ENCODE peak calls at places on chromosome 15, in nine cellular contexts. U, I, W, R, G, B, S, A and Q are unnamed samples.

GRCh38 chr15:87672309-87672897 is 584.1 kb downstream of the NTRK3 start:
- DNase-seq in S (no peak), I (no peak), R (peak), B (no peak), U (peak), G (peak), W (no peak), A (no peak), Q (no peak)

GRCh38 chr15:63082366-63082765 is 39.3 kb upstream of the LACTB start:
- DNase-seq in R (no peak), S (no peak), B (no peak), A (no peak), W (no peak), I (no peak), U (no peak), G (no peak), Q (no peak)

GRCh38 chr15:61049003-61049402 is 180.1 kb downstream of the RORA start:
- DNase-seq in U (no peak), B (no peak), G (no peak), W (no peak), S (no peak), I (no peak), A (no peak), R (no peak), Q (no peak)

GRCh38 chr15:65204236-65204930 is 6.9 kb downstream of the CILP start:
- DNase-seq in B (no peak), G (no peak), S (no peak), R (no peak), A (no peak), W (no peak), U (no peak), I (no peak), Q (no peak)

GRCh38 chr15:38035701-38036100 is 101.3 kb downstream of the TMCO5A start:
- DNase-seq in I (no peak), R (no peak), U (no peak), G (no peak), B (no peak), S (no peak), A (no peak), W (no peak), Q (no peak)

GRCh38 chr15:73325191-73325980 is 43.4 kb downstream of the HCN4 start:
- DNase-seq in I (no peak), G (no peak), B (no peak), A (no peak), S (no peak), W (no peak), R (peak), U (no peak), Q (peak)

GRCh38 chr15:39181348-39181747 is 399.5 kb upstream of the THBS1 start:
- DNase-seq in W (no peak), U (no peak), R (no peak), A (no peak), I (no peak), G (no peak), B (no peak), S (no peak), Q (no peak)

GRCh38 chr15:76470691-76471090 is 134.1 kb downstream of the ISL2 start:
- DNase-seq in G (no peak), B (no peak), U (peak), I (no peak), R (no peak), S (no peak), A (no peak), W (no peak), Q (no peak)

GRCh38 chr15:72306211-72306785 is 13.7 kb downstream of the CELF6 start:
- DNase-seq in G (no peak), R (peak), W (no peak), U (peak), B (no peak), A (no peak), I (no peak), S (no peak), Q (peak)

GRCh38 chr15:28178727-28179126 is 79.6 kb upstream of the OCA2 start:
- DNase-seq in I (no peak), S (no peak), A (no peak), U (no peak), G (no peak), B (no peak), W (no peak), R (no peak), Q (no peak)

GRCh38 chr15:63218114-63218808 is 28.9 kb downstream of the RAB8B start:
- DNase-seq in I (no peak), R (no peak), W (no peak), G (peak), S (no peak), B (no peak), A (no peak), U (peak), Q (no peak)

GRCh38 chr15:86089422-86089821 is 9.8 kb downstream of the AGBL1 start:
- DNase-seq in I (no peak), S (no peak), A (no peak), U (no peak), G (no peak), B (no peak), R (no peak), W (no peak), Q (no peak)

GRCh38 chr15:73964736-73965093 is 27.4 kb downstream of the STOML1 start:
- DNase-seq in A (peak), G (peak), U (peak), I (peak), W (peak), B (peak), S (peak), R (peak), Q (peak)

GRCh38 chr15:77617507-77618285 is 15.0 kb downstream of the LINGO1 start:
- DNase-seq in B (no peak), R (peak), G (peak), U (no peak), W (no peak), I (no peak), S (no peak), A (no peak), Q (no peak)

GRCh38 chr15:60551147-60551780 is 72.3 kb upstream of the ICE2 start:
- DNase-seq in R (no peak), G (no peak), B (no peak), S (no peak), I (no peak), W (no peak), U (no peak), A (no peak), Q (no peak)

GRCh38 chr15:66253643-66254363 is at the start of gene MEGF11:
- DNase-seq in I (no peak), B (no peak), W (no peak), U (peak), A (no peak), G (peak), R (peak), S (no peak), Q (no peak)

GRCh38 chr15:67903708-67904107 is 63.9 kb upstream of the RNU6-1 start:
- DNase-seq in I (no peak), U (no peak), B (no peak), W (no peak), R (no peak), A (no peak), S (no peak), G (no peak), Q (no peak)

GRCh38 chr15:70248116-70249025 is 150.7 kb upstream of the TLE3 start:
- DNase-seq in A (no peak), R (peak), U (no peak), B (no peak), I (no peak), S (no peak), G (peak), W (no peak), Q (no peak)

GRCh38 chr15:27086800-27087199 is 115.8 kb downstream of the GABRG3 start:
- DNase-seq in S (peak), U (no peak), I (no peak), R (no peak), B (no peak), A (no peak), G (no peak), W (no peak), Q (no peak)

GRCh38 chr15:79617071-79617470 is 184.9 kb downstream of the MINAR1 start:
- DNase-seq in W (no peak), G (no peak), S (no peak), B (no peak), I (no peak), U (no peak), R (no peak), A (no peak), Q (no peak)

GRCh38 chr15:30062881-30063280 is 19.9 kb upstream of the GOLGA8J start:
- DNase-seq in G (no peak), B (no peak), S (no peak), W (no peak), A (no peak), R (no peak), U (no peak), I (no peak), Q (no peak)

GRCh38 chr15:41782486-41783271 is 8.4 kb downstream of the MAPKBP1 start:
- DNase-seq in U (no peak), S (no peak), R (no peak), G (no peak), A (no peak), B (no peak), W (no peak), I (no peak), Q (no peak)

GRCh38 chr15:38564557-38565286 is at the start of gene RASGRP1:
- DNase-seq in S (no peak), W (peak), R (peak), A (peak), I (peak), B (peak), G (peak), U (peak), Q (peak)

GRCh38 chr15:77714023-77714422 is 81.3 kb upstream of the LINGO1 start:
- DNase-seq in U (no peak), A (no peak), G (no peak), W (no peak), B (no peak), R (no peak), I (no peak), S (no peak), Q (no peak)

GRCh38 chr15:34647569-34648334 is 64.3 kb upstream of the GOLGA8B start:
- DNase-seq in S (no peak), R (no peak), A (no peak), U (no peak), I (no peak), B (no peak), W (no peak), G (no peak), Q (no peak)

GRCh38 chr15:65466901-65467300 is 44.2 kb upstream of the IGDCC4 start:
- DNase-seq in I (no peak), W (no peak), U (no peak), A (no peak), G (no peak), S (no peak), R (no peak), B (no peak), Q (no peak)

GRCh38 chr15:51830279-51830806 is 890 bp downstream of the TMOD3 start:
- DNase-seq in W (no peak), I (no peak), R (no peak), B (no peak), A (no peak), S (peak), U (peak), G (no peak), Q (peak)

GRCh38 chr15:70252056-70252935 is 154.6 kb upstream of the TLE3 start:
- DNase-seq in G (no peak), B (no peak), I (no peak), R (no peak), U (no peak), W (no peak), A (no peak), S (no peak), Q (no peak)

GRCh38 chr15:89196241-89196640 is 25.1 kb downstream of the RLBP1 start:
- DNase-seq in R (no peak), B (no peak), U (no peak), A (no peak), W (no peak), S (no peak), I (no peak), G (no peak), Q (no peak)

GRCh38 chr15:52485290-52485689 is 43.4 kb downstream of the MYO5A start:
- DNase-seq in W (no peak), I (no peak), S (no peak), A (no peak), R (no peak), U (no peak), B (no peak), G (no peak), Q (no peak)

DNA sequence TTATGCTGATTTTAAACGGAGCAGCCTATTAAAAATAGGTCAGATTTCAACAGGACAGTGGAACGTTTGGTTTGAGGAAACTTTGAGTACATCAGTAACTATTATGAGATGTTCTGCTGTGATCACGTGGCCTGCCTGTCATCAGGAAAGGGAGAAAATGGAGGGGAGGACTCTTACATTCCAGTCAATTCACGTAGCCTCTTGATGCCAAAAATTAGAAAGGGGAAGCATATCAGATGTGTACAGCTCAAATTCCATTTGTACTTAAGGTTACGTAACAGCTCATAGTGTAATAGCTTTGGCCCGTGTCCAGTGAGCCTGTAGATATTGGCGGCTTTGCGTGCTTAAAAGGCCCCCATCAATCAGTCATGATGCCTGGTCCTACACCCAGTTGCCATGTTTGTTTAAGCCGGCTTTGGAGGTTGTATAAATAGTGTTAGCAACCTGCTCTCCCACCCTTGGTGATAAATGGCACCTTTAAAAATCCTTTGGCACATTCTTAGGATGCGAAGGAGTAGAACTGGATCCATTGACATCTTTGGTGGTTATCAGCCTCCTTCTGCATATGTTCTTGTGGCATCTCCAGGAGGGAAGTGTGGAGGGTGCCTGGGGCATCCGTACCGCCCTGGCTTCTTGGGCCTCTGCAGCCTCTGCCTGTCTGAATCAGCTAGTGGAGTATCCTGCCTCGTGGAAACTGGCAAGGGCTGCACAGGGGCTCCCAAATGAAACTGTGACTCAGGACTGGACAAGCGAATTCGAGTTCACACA is 163.9 kb downstream of the THSD4 start:
- DNase-seq in A (peak), R (no peak), U (peak), S (peak), W (no peak), I (no peak), B (peak), G (peak), Q (no peak)
- H3K27ac ChIP-seq in A (peak), R (no peak), U (peak), S (peak), W (no peak), I (peak), B (no peak), G (peak), Q (no peak)

GRCh38 chr15:94239474-94239873 is 8.1 kb downstream of the MCTP2 start:
- DNase-seq in S (no peak), U (no peak), R (no peak), W (no peak), B (no peak), I (no peak), A (no peak), G (no peak), Q (no peak)

GRCh38 chr15:94238539-94239118 is 7.3 kb downstream of the MCTP2 start:
- DNase-seq in U (no peak), G (no peak), W (no peak), R (no peak), B (no peak), I (no peak), S (no peak), A (no peak), Q (no peak)

GRCh38 chr15:94235681-94236080 is 4.3 kb downstream of the MCTP2 start:
- DNase-seq in S (no peak), B (no peak), W (no peak), U (no peak), A (no peak), G (no peak), I (no peak), R (no peak), Q (no peak)

GRCh38 chr15:94236638-94237037 is 5.3 kb downstream of the MCTP2 start:
- DNase-seq in R (no peak), A (no peak), W (no peak), B (no peak), I (no peak), U (no peak), S (no peak), G (no peak), Q (no peak)

DNA sequence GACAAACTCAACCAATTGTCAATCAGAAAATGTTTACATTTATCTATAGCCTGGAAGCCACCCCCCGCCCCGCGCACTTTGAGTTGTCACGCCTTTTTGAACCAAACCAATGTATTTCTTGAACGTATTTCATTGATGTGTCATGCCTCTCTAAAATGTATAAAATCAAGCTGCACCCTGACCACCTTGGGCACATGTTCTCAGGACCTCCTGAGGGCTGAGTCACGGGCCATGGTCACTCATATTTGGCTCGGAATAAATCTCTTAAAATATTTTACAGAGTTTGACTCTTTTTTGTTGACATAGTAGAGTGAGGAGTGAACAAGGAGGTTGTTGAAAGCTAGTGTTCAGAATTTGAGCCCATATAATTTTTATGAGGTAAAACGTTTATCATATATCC is 6.5 kb downstream of the MCTP2 start:
- DNase-seq in W (no peak), G (no peak), R (no peak), B (no peak), U (no peak), S (no peak), I (no peak), A (no peak), Q (no peak)
- H3K27ac ChIP-seq in W (no peak), G (no peak), R (no peak), B (no peak), U (no peak), S (no peak), I (no peak), A (no peak), Q (no peak)

DNA sequence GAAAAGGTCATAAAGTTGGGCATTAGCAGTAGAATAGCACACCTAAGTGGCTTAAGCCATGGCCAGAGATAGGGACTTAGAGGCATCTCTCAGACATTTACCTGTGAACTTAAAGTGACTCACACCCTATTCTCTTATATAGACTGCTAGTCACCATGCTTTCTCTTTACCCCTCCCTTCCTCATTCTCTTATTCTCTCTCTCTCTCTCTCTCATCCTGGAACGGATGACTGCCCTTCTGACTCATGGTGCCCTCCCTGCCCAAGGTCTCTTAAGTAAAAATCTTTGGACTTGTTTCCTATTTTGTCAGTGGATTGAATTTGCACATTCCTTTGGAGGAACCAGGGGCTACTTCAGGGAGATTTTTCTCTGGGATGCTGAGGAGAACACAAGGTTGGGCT is 58.8 kb downstream of the NPAP1 start:
- DNase-seq in B (no peak), I (no peak), A (no peak), S (no peak), G (no peak), W (no peak), U (no peak), R (no peak), Q (no peak)
- H3K27ac ChIP-seq in B (no peak), I (no peak), A (no peak), S (no peak), G (no peak), W (no peak), U (no peak), R (no peak), Q (no peak)

GRCh38 chr15:55993804-55994539 is 560 bp upstream of the NEDD4 start:
- DNase-seq in G (no peak), I (no peak), A (no peak), U (peak), R (peak), S (peak), W (peak), B (no peak), Q (no peak)

GRCh38 chr15:55990986-55991385 is 2.4 kb downstream of the NEDD4 start:
- DNase-seq in S (no peak), I (no peak), A (no peak), U (peak), B (no peak), W (no peak), G (no peak), R (no peak), Q (no peak)

GRCh38 chr15:55991841-55992768 is 1.3 kb downstream of the NEDD4 start:
- DNase-seq in R (no peak), A (no peak), B (no peak), W (no peak), I (no peak), G (peak), U (peak), S (no peak), Q (no peak)

GRCh38 chr15:55993111-55993803 is at the start of gene NEDD4:
- DNase-seq in S (peak), A (peak), G (peak), W (peak), U (peak), R (peak), I (peak), B (peak), Q (peak)

GRCh38 chr15:55992769-55993110 is 672 bp downstream of the NEDD4 start:
- DNase-seq in B (no peak), I (no peak), G (no peak), U (peak), R (no peak), A (no peak), S (no peak), W (no peak), Q (no peak)
- H3K27ac ChIP-seq in B (peak), I (peak), G (peak), U (peak), R (no peak), A (peak), S (peak), W (peak), Q (no peak)

GRCh38 chr15:56917652-56918045 is 795 bp upstream of the TCF12 start:
- DNase-seq in G (no peak), R (no peak), I (no peak), W (no peak), A (no peak), U (no peak), S (no peak), B (peak), Q (no peak)
- H3K27ac ChIP-seq in G (peak), R (no peak), I (peak), W (peak), A (peak), U (peak), S (peak), B (peak), Q (peak)

GRCh38 chr15:75201609-75202250 is at the start of gene C15orf39:
- DNase-seq in A (peak), U (peak), B (peak), G (peak), R (peak), W (peak), S (no peak), I (peak), Q (peak)
- H3K27ac ChIP-seq in A (peak), U (peak), B (peak), G (peak), R (no peak), W (peak), S (peak), I (peak), Q (peak)

GRCh38 chr15:31434418-31435255 is 108.0 kb downstream of the KLF13 start:
- DNase-seq in I (peak), S (no peak), W (no peak), A (peak), R (no peak), B (peak), G (no peak), U (peak), Q (peak)
- H3K27ac ChIP-seq in I (peak), S (peak), W (peak), A (peak), R (no peak), B (peak), G (peak), U (peak), Q (peak)

GRCh38 chr15:57706405-57707209 is at the start of gene POLR2M:
- DNase-seq in B (peak), S (peak), A (peak), G (peak), U (peak), R (peak), W (peak), I (peak), Q (peak)

GRCh38 chr15:57705746-57706404 is 639 bp upstream of the POLR2M start:
- DNase-seq in W (no peak), A (no peak), I (no peak), G (no peak), U (no peak), R (no peak), B (no peak), S (no peak), Q (no peak)

GRCh38 chr15:57703387-57703786 is 3.1 kb upstream of the POLR2M start:
- DNase-seq in S (no peak), W (no peak), U (no peak), B (no peak), I (no peak), R (no peak), A (no peak), G (no peak), Q (peak)

DNA sequence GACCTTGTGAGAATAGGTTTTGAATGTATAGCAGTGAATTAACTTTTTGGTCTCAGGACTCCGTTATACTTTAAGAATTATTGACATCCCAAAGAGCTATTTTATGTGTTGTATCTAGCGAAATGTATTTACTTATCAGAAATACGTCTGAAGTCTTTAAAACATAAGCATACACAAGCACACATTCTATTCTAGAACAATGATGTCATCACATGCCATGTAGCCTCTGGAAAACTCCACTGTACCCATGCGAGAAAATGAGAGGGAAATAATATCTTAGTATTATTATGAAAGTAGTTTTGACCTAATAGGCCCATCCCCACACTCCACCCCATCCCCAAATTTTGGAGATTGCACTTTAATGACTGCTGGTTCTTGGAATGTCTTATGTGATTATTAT is 1.5 kb downstream of the POLR2M start:
- DNase-seq in I (no peak), R (no peak), W (no peak), B (no peak), S (no peak), A (no peak), U (peak), G (no peak), Q (no peak)
- H3K27ac ChIP-seq in I (peak), R (no peak), W (peak), B (peak), S (peak), A (no peak), U (peak), G (peak), Q (peak)